ENCODE peak calls at places on chromosomes 2 and 18, in ten cellular contexts. N is IMR-90, X is hepatocyte, L is spleen, C is astrocyte, B is AG04450, F is H7, U is right lobe of liver, Q is fibroblast of lung, R is lung. Z is an unnamed sample. For H3K27me3, the result is how much of the 10 kb centered on the place peaks cover.

GRCh38 chr2:176583530-176584101 is 314.4 kb downstream of the MTX2 start:
- DNase-seq in N (peak), X (no peak), L (no peak), C (peak), B (no peak), F (no peak), U (no peak), Q (peak), R (no peak), Z (no peak)

GRCh38 chr18:48843596-48843995 is 107.2 kb downstream of the SMAD7 start:
- DNase-seq in N (no peak), X (no peak), L (peak), C (no peak), B (no peak), F (no peak), U (no peak), Q (no peak), R (no peak), Z (no peak)

GRCh38 chr2:69789129-69789528 is 40.3 kb upstream of the GMCL1 start:
- DNase-seq in N (peak), X (peak), L (no peak), C (peak), B (peak), F (no peak), U (no peak), Q (peak), R (no peak), Z (no peak)

GRCh38 chr2:221570321-221571107 is 1.6 kb downstream of the EPHA4 start:
- DNase-seq in N (peak), X (peak), L (no peak), C (no peak), B (no peak), F (peak), U (no peak), Q (peak), R (no peak), Z (peak)

GRCh38 chr2:157475722-157476390 is 32.0 kb upstream of the CYTIP start:
- DNase-seq in N (no peak), X (no peak), L (no peak), C (no peak), B (no peak), F (no peak), U (no peak), Q (no peak), R (no peak), Z (no peak)

GRCh38 chr2:142131016-142131714 is at the start of gene LRP1B:
- DNase-seq in N (peak), X (peak), L (no peak), C (peak), B (no peak), F (peak), U (peak), Q (peak), R (no peak), Z (peak)

GRCh38 chr2:170587937-170588336 is 127.2 kb upstream of the SP5 start:
- DNase-seq in N (no peak), X (no peak), L (no peak), C (no peak), B (no peak), F (no peak), U (no peak), Q (peak), R (no peak), Z (no peak)

GRCh38 chr18:43049021-43049420 is 66.5 kb downstream of the RIT2 start:
- DNase-seq in N (peak), X (no peak), L (no peak), C (peak), B (no peak), F (no peak), U (no peak), Q (peak), R (no peak), Z (no peak)

GRCh38 chr2:176096243-176096985 is 3.2 kb upstream of the HOXD12 start:
- DNase-seq in N (no peak), X (no peak), L (no peak), C (no peak), B (no peak), F (no peak), U (no peak), Q (no peak), R (no peak), Z (no peak)

GRCh38 chr2:181742908-181743722 is 62.8 kb upstream of the NEUROD1 start:
- DNase-seq in N (peak), X (peak), L (no peak), C (peak), B (peak), F (no peak), U (no peak), Q (peak), R (no peak), Z (peak)

GRCh38 chr2:143893340-143893739 is 626.6 kb downstream of the ZEB2 start:
- DNase-seq in N (no peak), X (no peak), L (no peak), C (no peak), B (no peak), F (no peak), U (no peak), Q (no peak), R (no peak), Z (no peak)

GRCh38 chr2:197286805-197287595 is 23.6 kb downstream of the ANKRD44 start:
- DNase-seq in N (peak), X (peak), L (no peak), C (peak), B (peak), F (no peak), U (no peak), Q (peak), R (no peak), Z (peak)

GRCh38 chr2:204982303-204982702 is 437.0 kb downstream of the PARD3B start:
- DNase-seq in N (peak), X (no peak), L (no peak), C (no peak), B (no peak), F (peak), U (no peak), Q (peak), R (no peak), Z (no peak)

GRCh38 chr2:70371753-70372152 is 69.9 kb upstream of the FAM136A start:
- DNase-seq in N (peak), X (no peak), L (no peak), C (peak), B (no peak), F (no peak), U (no peak), Q (peak), R (no peak), Z (no peak)

GRCh38 chr2:181847729-181848128 is 43.8 kb upstream of the ITPRID2 start:
- DNase-seq in N (no peak), X (no peak), L (no peak), C (no peak), B (no peak), F (no peak), U (no peak), Q (no peak), R (no peak), Z (no peak)

GRCh38 chr2:188678921-188679320 is 295.3 kb upstream of the COL3A1 start:
- DNase-seq in N (peak), X (no peak), L (no peak), C (peak), B (no peak), F (no peak), U (no peak), Q (peak), R (no peak), Z (no peak)

GRCh38 chr2:169891593-169892298 is 64.5 kb downstream of the UBR3 start:
- DNase-seq in N (peak), X (peak), L (no peak), C (peak), B (peak), F (no peak), U (no peak), Q (peak), R (no peak), Z (no peak)

GRCh38 chr2:159326569-159327255 is 40.2 kb upstream of the WDSUB1 start:
- DNase-seq in N (peak), X (no peak), L (no peak), C (no peak), B (no peak), F (no peak), U (no peak), Q (peak), R (no peak), Z (no peak)

GRCh38 chr2:101197215-101197745 is 46.1 kb upstream of the TBC1D8 start:
- DNase-seq in N (no peak), X (no peak), L (no peak), C (no peak), B (no peak), F (peak), U (no peak), Q (peak), R (no peak), Z (no peak)

GRCh38 chr2:236862526-236862925 is 223.2 kb upstream of the COPS8 start:
- DNase-seq in N (no peak), X (no peak), L (no peak), C (no peak), B (no peak), F (no peak), U (no peak), Q (no peak), R (peak), Z (no peak)

GRCh38 chr18:77679869-77680268 is 430.2 kb downstream of the GALR1 start:
- DNase-seq in N (no peak), X (no peak), L (no peak), C (no peak), B (no peak), F (no peak), U (no peak), Q (no peak), R (no peak), Z (no peak)

GRCh38 chr2:238765590-238765989 is 82.3 kb upstream of the TWIST2 start:
- DNase-seq in N (no peak), X (no peak), L (no peak), C (no peak), B (no peak), F (no peak), U (no peak), Q (no peak), R (peak), Z (no peak)

GRCh38 chr2:19576411-19576810 is 218.0 kb upstream of the OSR1 start:
- DNase-seq in N (no peak), X (no peak), L (no peak), C (no peak), B (no peak), F (no peak), U (no peak), Q (no peak), R (no peak), Z (no peak)

GRCh38 chr2:156892449-156893335 is 364.8 kb upstream of the GALNT5 start:
- DNase-seq in N (peak), X (peak), L (no peak), C (peak), B (no peak), F (no peak), U (no peak), Q (peak), R (no peak), Z (no peak)

GRCh38 chr2:127901339-127902072 is 15.8 kb upstream of the AMMECR1L start:
- DNase-seq in N (peak), X (peak), L (peak), C (no peak), B (no peak), F (no peak), U (no peak), Q (peak), R (no peak), Z (peak)
- H3K27me3 ChIP-seq in N (under half), X (under half), L (under half), C (under half), B (under half), F (under half), U (under half), Q (under half), R (under half), Z (under half)

GRCh38 chr18:37122877-37123276 is 293.9 kb downstream of the KIAA1328 start:
- DNase-seq in N (no peak), X (peak), L (no peak), C (peak), B (no peak), F (no peak), U (no peak), Q (no peak), R (no peak), Z (no peak)
- H3K4me3 ChIP-seq in N (no peak), X (no peak), L (no peak), C (no peak), B (no peak), F (no peak), U (no peak), Q (no peak), R (no peak), Z (no peak)

GRCh38 chr2:113013336-113013661 is 8.0 kb downstream of the IL36A start:
- DNase-seq in N (no peak), X (no peak), L (no peak), C (no peak), B (no peak), F (no peak), U (no peak), Q (no peak), R (no peak), Z (no peak)

GRCh38 chr2:113015655-113016054 is 10.4 kb downstream of the IL36A start:
- DNase-seq in N (no peak), X (no peak), L (no peak), C (no peak), B (no peak), F (no peak), U (no peak), Q (no peak), R (no peak), Z (no peak)

GRCh38 chr2:113014067-113014466 is 8.8 kb downstream of the IL36A start:
- DNase-seq in N (no peak), X (no peak), L (no peak), C (no peak), B (no peak), F (no peak), U (no peak), Q (no peak), R (no peak), Z (no peak)

GRCh38 chr2:113021312-113021711 is 16.1 kb downstream of the IL36A start:
- DNase-seq in N (no peak), X (no peak), L (no peak), C (no peak), B (no peak), F (no peak), U (no peak), Q (no peak), R (no peak), Z (no peak)

GRCh38 chr2:113018509-113018908 is 13.2 kb downstream of the IL36A start:
- DNase-seq in N (no peak), X (no peak), L (no peak), C (no peak), B (no peak), F (no peak), U (no peak), Q (no peak), R (no peak), Z (no peak)
- H3K27me3 ChIP-seq in N (under half), X (under half), L (under half), C (under half), B (under half), F (under half), U (under half), Q (under half), R (under half), Z (under half)

DNA sequence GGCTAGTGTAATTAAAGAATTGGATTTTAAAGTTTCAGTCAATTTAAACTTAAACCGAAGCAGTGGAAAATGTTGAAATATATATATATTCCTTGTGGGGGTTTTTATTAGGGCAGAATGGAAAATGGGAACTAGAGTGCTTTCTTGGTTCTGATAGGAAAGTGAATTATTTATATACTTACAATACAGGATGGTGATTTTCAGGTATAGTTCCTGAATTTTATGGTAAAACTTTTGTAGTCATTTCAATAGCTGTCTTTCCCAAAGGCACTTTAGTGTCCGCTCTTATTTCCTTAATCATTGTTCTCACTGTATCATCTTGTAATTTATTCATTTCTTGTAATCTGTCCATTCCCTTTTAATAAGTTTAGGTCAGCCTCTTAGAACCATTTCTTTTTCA is 1.9 kb downstream of the RPL37A start:
- DNase-seq in N (no peak), X (no peak), L (no peak), C (no peak), B (no peak), F (no peak), U (no peak), Q (no peak), R (no peak), Z (no peak)
- H3K4me3 ChIP-seq in N (no peak), X (peak), L (no peak), C (peak), B (peak), F (no peak), U (no peak), Q (peak), R (no peak), Z (no peak)

Z was measured in body of pancreas.